ENCODE peak calls at places on chromosomes 6 and 20, in eight cellular contexts. Z is HCT116; Y is SK-N-SH; V is spleen; C is mammary epithelial cell; J is CD4-positive, CD25-positive, alpha-beta regulatory T cell; N is H1; D is MM.1S. E is an unnamed sample. For H3K36me3 and H3K4me1, the result is how much of the 10 kb centered on the place peaks cover.

GRCh38 chr20:11686900-11687543 is 230.7 kb upstream of the BTBD3 start:
- DNase-seq in Z (no peak), Y (no peak), V (peak), C (peak), J (no peak), N (peak), D (no peak), E (no peak)

GRCh38 chr20:46977909-46978588 is 83.4 kb downstream of the EYA2 start:
- DNase-seq in Z (no peak), Y (no peak), V (no peak), C (no peak), J (no peak), N (no peak), D (no peak), E (no peak)

GRCh38 chr20:2707353-2708072 is 14.9 kb downstream of the EBF4 start:
- DNase-seq in Z (no peak), Y (no peak), V (no peak), C (no peak), J (no peak), N (no peak), D (no peak), E (no peak)

GRCh38 chr6:34926655-34927054 is 37.6 kb downstream of the ANKS1A start:
- DNase-seq in Z (no peak), Y (no peak), V (no peak), C (peak), J (no peak), N (no peak), D (no peak), E (no peak)

GRCh38 chr6:138346302-138347195 is 31.2 kb upstream of the SMIM28 start:
- DNase-seq in Z (no peak), Y (no peak), V (no peak), C (peak), J (no peak), N (no peak), D (peak), E (no peak)

GRCh38 chr6:101706576-101706975 is 313.1 kb downstream of the GRIK2 start:
- DNase-seq in Z (no peak), Y (no peak), V (no peak), C (no peak), J (no peak), N (no peak), D (no peak), E (no peak)

GRCh38 chr6:73691512-73691911 is 4.5 kb upstream of the CD109 start:
- DNase-seq in Z (no peak), Y (no peak), V (no peak), C (peak), J (no peak), N (no peak), D (no peak), E (no peak)

GRCh38 chr20:845967-846893 is 12.7 kb downstream of the FAM110A start:
- DNase-seq in Z (no peak), Y (no peak), V (peak), C (no peak), J (no peak), N (no peak), D (no peak), E (peak)

GRCh38 chr6:53359843-53360834 is 11.4 kb upstream of the ELOVL5 start:
- DNase-seq in Z (no peak), Y (peak), V (no peak), C (no peak), J (peak), N (no peak), D (no peak), E (no peak)

GRCh38 chr6:11911535-11911934 is 100.6 kb upstream of the HIVEP1 start:
- DNase-seq in Z (no peak), Y (no peak), V (no peak), C (no peak), J (no peak), N (no peak), D (no peak), E (no peak)

GRCh38 chr6:2632368-2632767 is 118.4 kb downstream of the MYLK4 start:
- DNase-seq in Z (no peak), Y (no peak), V (no peak), C (peak), J (no peak), N (no peak), D (no peak), E (peak)

GRCh38 chr6:26032387-26033131 is 54.7 kb upstream of the HFE start:
- DNase-seq in Z (no peak), Y (no peak), V (no peak), C (peak), J (peak), N (no peak), D (peak), E (peak)

GRCh38 chr20:48846516-48847492 is 19.0 kb upstream of the PREX1 start:
- DNase-seq in Z (no peak), Y (peak), V (no peak), C (no peak), J (no peak), N (peak), D (no peak), E (no peak)

GRCh38 chr6:28922841-28923317 is 906 bp downstream of the TRIM27 start:
- DNase-seq in Z (no peak), Y (peak), V (no peak), C (peak), J (peak), N (peak), D (peak), E (no peak)

GRCh38 chr6:130815200-130816071 is 11.8 kb upstream of the SMLR1 start:
- DNase-seq in Z (no peak), Y (no peak), V (no peak), C (no peak), J (no peak), N (no peak), D (no peak), E (no peak)

GRCh38 chr6:41503841-41504525 is 42.2 kb upstream of the FOXP4 start:
- DNase-seq in Z (no peak), Y (peak), V (no peak), C (peak), J (no peak), N (peak), D (no peak), E (peak)

GRCh38 chr20:52497731-52498130 is 306.2 kb upstream of the ZFP64 start:
- DNase-seq in Z (no peak), Y (no peak), V (no peak), C (no peak), J (no peak), N (no peak), D (no peak), E (no peak)

GRCh38 chr6:12293931-12294800 is 4.0 kb downstream of the EDN1 start:
- DNase-seq in Z (no peak), Y (no peak), V (no peak), C (no peak), J (no peak), N (no peak), D (no peak), E (no peak)

DNA sequence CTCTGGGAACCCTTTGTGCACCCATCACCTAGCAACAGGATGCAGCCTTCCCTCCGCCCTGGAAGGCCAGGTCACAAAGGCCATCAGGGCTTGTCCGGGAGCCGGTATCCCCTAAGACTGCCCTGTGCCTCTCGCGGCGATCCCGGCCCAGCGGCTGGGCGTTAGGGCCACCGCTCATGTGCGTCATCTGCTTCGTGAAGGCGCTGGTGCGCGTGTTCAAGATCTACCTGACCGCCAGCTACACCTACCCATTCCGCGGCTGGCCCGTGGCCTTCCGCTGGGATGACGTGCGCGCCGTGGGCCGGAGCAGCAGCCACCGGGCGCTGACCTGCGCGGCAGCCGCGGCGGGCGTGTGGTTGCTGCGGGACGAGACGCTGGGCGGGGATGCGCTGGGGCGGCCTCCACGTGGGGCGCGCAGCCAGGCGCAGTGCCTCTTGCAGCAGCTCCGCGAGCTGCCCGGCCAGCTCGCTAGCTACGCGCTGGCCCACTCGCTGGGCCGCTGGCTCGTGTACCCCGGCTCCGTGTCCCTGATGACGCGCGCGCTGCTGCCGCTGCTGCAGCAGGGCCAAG is at the start of gene ABHD16B:
- DNase-seq in Z (no peak), Y (no peak), V (no peak), C (no peak), J (no peak), N (no peak), D (no peak), E (peak)
- H3K27ac ChIP-seq in Z (no peak), Y (no peak), V (peak), C (no peak), J (no peak), N (no peak), D (no peak), E (no peak)

GRCh38 chr20:63944078-63944941 is 11.9 kb downstream of the UCKL1 start:
- DNase-seq in Z (no peak), Y (no peak), V (peak), C (no peak), J (no peak), N (no peak), D (no peak), E (no peak)
- H3K36me3 ChIP-seq in Z (under half), Y (under half), V (half or more), C (under half), J (under half), N (under half), D (under half), E (under half)

DNA sequence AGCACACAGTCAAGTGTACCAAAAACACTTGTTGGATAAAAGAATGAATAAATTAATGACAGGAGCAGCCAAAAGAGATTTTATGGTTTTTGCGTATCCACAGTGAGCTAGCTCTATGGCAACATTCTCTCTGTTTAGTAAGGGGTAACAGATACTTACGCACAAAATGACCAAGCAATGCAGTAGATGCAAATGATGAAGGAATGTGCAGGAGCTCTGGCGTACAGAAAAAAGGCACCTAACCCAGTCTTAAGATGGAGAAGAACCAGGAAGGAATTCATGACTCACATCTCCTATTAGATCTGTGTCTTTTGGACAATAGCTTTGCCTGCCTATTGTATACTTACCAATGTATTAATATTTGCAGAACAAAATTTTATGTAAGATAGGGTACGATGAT is 191.9 kb upstream of the PREP start:
- DNase-seq in Z (no peak), Y (no peak), V (no peak), C (peak), J (no peak), N (no peak), D (no peak), E (no peak)
- H3K4me1 ChIP-seq in Z (under half), Y (under half), V (under half), C (half or more), J (under half), N (under half), D (under half), E (under half)

GRCh38 chr6:136521891-136522290 is 28.3 kb downstream of the MAP7 start:
- DNase-seq in Z (no peak), Y (no peak), V (no peak), C (no peak), J (no peak), N (no peak), D (no peak), E (no peak)

GRCh38 chr6:136521430-136521829 is 28.8 kb downstream of the MAP7 start:
- DNase-seq in Z (no peak), Y (no peak), V (no peak), C (no peak), J (no peak), N (no peak), D (no peak), E (no peak)

GRCh38 chr6:136523196-136523595 is 27.0 kb downstream of the MAP7 start:
- DNase-seq in Z (no peak), Y (no peak), V (no peak), C (no peak), J (no peak), N (no peak), D (no peak), E (no peak)

GRCh38 chr6:136524339-136524935 is 25.8 kb downstream of the MAP7 start:
- DNase-seq in Z (no peak), Y (no peak), V (no peak), C (no peak), J (no peak), N (no peak), D (no peak), E (no peak)

DNA sequence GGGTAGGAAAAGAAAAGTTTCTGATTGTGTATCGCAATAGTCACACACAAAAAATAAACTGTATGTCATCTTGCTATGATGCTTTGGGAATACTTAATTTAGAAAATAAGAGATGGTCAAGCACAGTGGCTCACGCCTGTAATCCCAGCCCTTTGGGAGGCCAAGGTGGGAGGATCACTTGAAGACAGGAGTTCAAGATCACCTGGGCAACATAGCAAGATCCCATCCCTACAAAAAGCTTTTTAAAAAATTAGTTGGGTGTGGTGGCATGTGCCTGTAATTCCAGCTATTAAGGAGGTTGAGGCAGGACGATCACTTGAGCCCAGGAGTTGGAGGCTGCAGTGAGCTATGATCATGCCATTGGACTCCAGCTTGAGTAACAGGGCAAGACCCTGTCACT is 27.6 kb downstream of the MAP7 start:
- DNase-seq in Z (no peak), Y (no peak), V (no peak), C (no peak), J (no peak), N (no peak), D (no peak), E (no peak)
- H3K27ac ChIP-seq in Z (no peak), Y (no peak), V (no peak), C (no peak), J (no peak), N (no peak), D (no peak), E (no peak)

GRCh38 chr6:78989191-78989590 is 88.9 kb downstream of the PHIP start:
- DNase-seq in Z (no peak), Y (no peak), V (no peak), C (no peak), J (no peak), N (no peak), D (no peak), E (no peak)

GRCh38 chr6:78984225-78984950 is 93.7 kb downstream of the PHIP start:
- DNase-seq in Z (no peak), Y (no peak), V (no peak), C (no peak), J (no peak), N (no peak), D (no peak), E (no peak)
- H3K36me3 ChIP-seq in Z (under half), Y (half or more), V (half or more), C (under half), J (half or more), N (under half), D (under half), E (under half)